ENCODE peak calls at places on chromosomes 7 and 10, in six cellular contexts. P is H1, Y is HepG2, M is HCT116, A is NT2/D1, I is K562. T is an unnamed sample.

GRCh38 chr7:45196374-45196773 is 38.8 kb downstream of the RAMP3 start:
- DNase-seq in I (no peak), A (no peak), P (no peak), M (no peak), Y (no peak), T (peak)

GRCh38 chr7:35761882-35762720 is 38.8 kb upstream of the SEPTIN7 start:
- DNase-seq in I (no peak), M (no peak), Y (no peak), A (no peak), P (no peak), T (no peak)

GRCh38 chr7:825386-825785 is 6.9 kb upstream of the SUN1 start:
- DNase-seq in M (no peak), Y (no peak), P (no peak), I (no peak), A (no peak), T (no peak)

GRCh38 chr7:50817561-50817960 is 34.9 kb upstream of the GRB10 start:
- DNase-seq in M (no peak), I (no peak), P (no peak), Y (no peak), A (no peak), T (no peak)

GRCh38 chr7:130488376-130489139 is 3.3 kb upstream of the MEST start:
- DNase-seq in M (no peak), A (no peak), Y (no peak), I (no peak), P (no peak), T (no peak)

GRCh38 chr10:122186822-122187810 is 84.0 kb upstream of the BTBD16 start:
- DNase-seq in A (no peak), P (no peak), I (no peak), M (no peak), Y (no peak), T (no peak)

GRCh38 chr10:24947304-24948097 is 4.9 kb downstream of the PRTFDC1 start:
- DNase-seq in M (no peak), A (no peak), Y (no peak), I (no peak), P (no peak), T (peak)

GRCh38 chr7:79504607-79505389 is 51.3 kb upstream of the MAGI2 start:
- DNase-seq in A (no peak), M (peak), Y (peak), P (no peak), I (no peak), T (no peak)

GRCh38 chr7:14604606-14605005 is 297.9 kb downstream of the DGKB start:
- DNase-seq in P (no peak), M (no peak), I (no peak), A (no peak), Y (no peak), T (no peak)

GRCh38 chr7:6430271-6430940 is 17.3 kb downstream of the DAGLB start:
- DNase-seq in Y (no peak), I (no peak), A (no peak), M (no peak), P (no peak), T (no peak)

GRCh38 chr7:84490661-84491060 is 296.1 kb upstream of the SEMA3A start:
- DNase-seq in A (no peak), P (no peak), I (no peak), Y (no peak), M (no peak), T (no peak)

GRCh38 chr10:44939691-44940401 is 19.8 kb upstream of the RASSF4 start:
- DNase-seq in A (no peak), M (no peak), Y (peak), I (no peak), P (peak), T (no peak)

GRCh38 chr7:26515462-26515861 is 223.8 kb downstream of the SNX10 start:
- DNase-seq in I (no peak), Y (no peak), A (no peak), P (no peak), M (peak), T (no peak)

GRCh38 chr10:43671659-43672555 is 23.2 kb upstream of the ZNF32 start:
- DNase-seq in P (peak), M (peak), A (peak), Y (peak), I (peak), T (no peak)

GRCh38 chr10:70508912-70509366 is 30.4 kb downstream of the PALD1 start:
- DNase-seq in P (peak), I (no peak), A (no peak), Y (no peak), M (no peak), T (no peak)

GRCh38 chr7:36600869-36601530 is 123.3 kb downstream of the AOAH start:
- DNase-seq in M (no peak), A (no peak), I (no peak), Y (no peak), P (peak), T (no peak)

GRCh38 chr10:99784025-99784730 is 1.7 kb downstream of the ABCC2 start:
- DNase-seq in M (no peak), A (no peak), I (peak), P (no peak), Y (peak), T (no peak)

GRCh38 chr10:118768041-118768933 is 13.5 kb upstream of the CACUL1 start:
- DNase-seq in M (no peak), Y (no peak), P (no peak), A (no peak), I (no peak), T (no peak)

GRCh38 chr7:93018666-93019065 is 99.1 kb downstream of the SAMD9 start:
- DNase-seq in A (no peak), Y (no peak), M (no peak), I (no peak), P (no peak), T (no peak)

GRCh38 chr7:148773344-148773743 is 74.6 kb downstream of the CUL1 start:
- DNase-seq in I (no peak), P (no peak), M (no peak), A (no peak), Y (no peak), T (peak)

DNA sequence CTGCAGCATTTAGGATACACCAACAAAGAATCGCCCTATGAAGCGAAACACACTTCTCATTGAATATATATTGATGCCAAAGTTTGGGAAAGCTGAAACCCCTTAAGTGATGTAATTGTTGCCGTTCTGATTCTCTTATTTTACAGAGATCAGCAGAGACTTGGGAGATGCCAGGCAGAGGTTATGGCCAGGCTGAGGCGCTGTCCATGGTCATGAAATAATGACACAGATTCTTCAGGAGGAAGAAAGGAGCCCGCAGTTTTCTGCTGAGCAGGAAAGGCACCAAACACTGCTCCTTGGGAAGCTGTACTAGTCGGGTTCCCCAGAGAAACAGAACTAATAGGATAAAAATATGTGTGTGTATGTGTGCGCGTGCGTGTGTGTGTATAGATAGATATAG is 566.0 kb downstream of the CALN1 start:
- DNase-seq in I (no peak), Y (no peak), A (peak), M (no peak), P (peak), T (no peak)
- TF ChIP-seq ZNF274 in I (no peak), Y (no peak), A (no peak), M (no peak), P (no peak), T (no peak)

DNA sequence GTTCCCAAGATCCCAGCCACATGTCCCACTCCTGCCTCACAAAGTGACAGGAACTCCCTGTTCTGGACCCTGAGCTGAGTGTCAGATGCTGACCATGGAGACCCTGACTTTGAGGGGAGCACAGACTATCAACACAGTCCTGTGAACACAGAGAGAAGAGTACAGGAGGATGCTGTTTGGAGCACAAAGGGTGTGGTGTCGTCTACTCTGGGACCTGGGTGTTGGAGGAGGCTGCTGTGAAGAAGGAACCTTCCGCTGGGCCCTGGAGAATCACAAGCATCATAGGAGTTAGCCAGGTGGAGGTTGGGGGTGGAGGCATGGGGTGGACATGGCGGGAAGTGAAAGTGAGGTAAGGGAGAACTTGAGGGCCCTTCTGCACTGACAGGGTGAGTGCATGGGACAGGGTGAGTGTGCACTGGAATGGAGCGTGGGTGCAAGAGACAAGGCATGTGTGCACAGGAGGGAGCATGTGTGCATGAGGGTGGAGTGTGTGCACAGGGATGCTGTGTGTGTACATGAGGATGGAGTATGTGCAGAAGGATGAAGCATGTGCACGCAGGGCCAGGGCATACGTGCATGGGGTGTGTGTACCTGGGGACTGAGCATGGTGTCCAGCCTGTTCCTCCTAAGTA is 70.7 kb upstream of the ANTXRL start:
- DNase-seq in Y (no peak), I (peak), M (no peak), P (peak), A (no peak), T (no peak)
- TF ChIP-seq ZNF274 in Y (no peak), I (no peak), M (no peak), P (no peak), A (no peak), T (no peak)

DNA sequence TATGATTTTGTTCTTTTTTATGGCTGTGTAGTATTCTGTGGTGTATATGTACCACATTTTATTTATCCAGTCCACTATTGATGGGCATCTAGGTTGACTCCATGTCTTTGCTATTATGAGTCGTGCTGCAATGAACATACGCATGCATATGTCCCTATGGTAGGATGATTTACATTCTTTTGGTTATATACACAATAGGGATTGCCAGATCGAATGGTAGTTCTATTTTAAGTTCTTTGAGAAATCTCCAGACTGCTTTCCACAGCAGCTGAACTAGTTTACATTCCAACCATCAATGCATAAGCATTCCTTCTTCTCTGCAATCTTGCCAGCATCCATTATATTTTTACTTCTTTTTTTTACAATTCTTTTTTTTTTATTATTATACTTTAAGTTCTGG is 35.6 kb upstream of the FAM13C start:
- DNase-seq in I (no peak), M (no peak), P (no peak), A (no peak), Y (no peak), T (no peak)
- TF ChIP-seq ZNF274 in I (no peak), M (no peak), P (no peak), A (no peak), Y (no peak), T (no peak)

GRCh38 chr7:97305589-97305988 is 188.1 kb downstream of the SDHAF3 start:
- DNase-seq in Y (no peak), A (no peak), M (no peak), P (no peak), I (no peak), T (peak)

DNA sequence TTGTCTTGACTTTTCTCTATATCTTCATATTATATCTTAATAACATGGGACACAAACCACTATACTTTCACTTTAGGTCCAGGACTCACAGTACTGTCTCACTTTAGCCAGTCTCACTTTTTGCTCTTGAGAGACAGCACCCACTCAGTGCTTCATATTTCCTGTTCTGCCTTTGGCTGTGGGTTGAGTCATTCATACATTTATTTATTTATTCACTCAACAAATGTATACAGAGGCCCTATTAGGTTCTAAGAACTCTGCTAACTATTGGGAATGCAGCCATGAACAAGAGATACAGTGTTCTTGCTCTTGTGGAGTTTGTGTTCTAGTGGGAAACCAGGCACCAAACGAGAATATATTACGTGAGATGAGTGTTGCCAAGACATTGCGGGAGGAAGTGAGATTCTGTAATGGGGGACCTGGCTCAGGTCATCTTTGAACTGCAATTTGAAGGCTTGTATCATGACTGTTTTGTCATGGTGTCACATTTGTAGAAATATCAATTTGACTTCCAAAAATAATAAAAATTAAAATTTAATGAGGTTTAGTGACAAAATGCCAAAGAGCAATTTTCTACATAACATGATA is 190.1 kb downstream of the SDHAF3 start:
- DNase-seq in P (no peak), M (no peak), I (no peak), Y (no peak), A (no peak), T (no peak)
- TF ChIP-seq ZNF274 in P (no peak), M (no peak), I (no peak), Y (no peak), A (no peak), T (no peak)

DNA sequence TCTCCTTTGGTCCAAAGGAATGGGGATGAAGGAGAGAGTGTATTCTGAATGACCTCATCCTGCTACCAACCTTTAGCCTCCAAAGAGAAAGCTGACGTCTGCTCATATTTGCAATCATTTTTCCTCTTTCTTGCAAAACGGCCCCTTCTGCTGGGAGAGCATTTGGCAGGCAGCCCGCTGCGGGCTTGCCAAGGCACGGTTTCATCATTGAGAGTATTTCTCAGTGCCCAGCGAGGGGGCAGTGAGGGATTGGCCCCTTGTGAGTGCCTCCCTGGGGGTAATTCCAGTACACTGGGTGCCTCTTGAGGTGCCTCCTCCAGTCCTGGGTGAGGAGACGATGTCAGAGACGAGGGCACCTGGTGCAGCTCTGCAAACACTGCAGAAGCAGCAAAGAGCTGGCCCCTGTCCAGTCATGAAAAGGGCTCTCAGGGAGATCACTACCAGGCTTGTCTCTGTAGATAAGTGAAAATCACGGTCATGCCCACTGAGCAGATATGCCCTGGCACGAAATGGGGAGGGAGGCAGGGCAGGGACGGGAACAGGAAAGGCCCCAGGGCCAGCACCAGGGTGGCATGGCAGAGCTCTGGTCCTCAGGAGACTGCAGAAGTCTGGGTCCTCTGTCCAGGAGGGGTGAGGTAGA is 48.7 kb upstream of the SHH start:
- DNase-seq in A (no peak), I (no peak), M (no peak), P (no peak), Y (no peak), T (no peak)
- TF ChIP-seq ZNF274 in A (no peak), I (no peak), M (no peak), P (no peak), Y (no peak), T (no peak)

GRCh38 chr7:47080816-47081215 is 501.1 kb downstream of the TNS3 start:
- DNase-seq in Y (no peak), A (no peak), I (no peak), P (no peak), M (no peak), T (no peak)
- TF ChIP-seq ZNF274 in Y (no peak), A (no peak), I (no peak), P (no peak), M (no peak), T (no peak)

GRCh38 chr7:129203050-129203741 is 14.8 kb downstream of the SMO start:
- DNase-seq in M (no peak), Y (no peak), A (no peak), I (no peak), P (no peak), T (no peak)
- TF ChIP-seq ZNF274 in M (no peak), Y (no peak), A (no peak), I (no peak), P (no peak), T (no peak)